ENCODE peak calls at places on chromosomes 16 and 17, in five cellular contexts. S, B, J, C and F are unnamed samples.

GRCh38 chr16:47008174-47008573 is 34.7 kb upstream of the DNAJA2 start:
- DNase-seq in S (peak; percentile 25), B (no peak), J (no peak), C (no peak), F (no peak)

GRCh38 chr16:50517450-50518252 is 30.5 kb upstream of the NKD1 start:
- DNase-seq in S (no peak), B (peak; percentile 12), J (no peak), C (no peak), F (no peak)

GRCh38 chr16:86942469-86943175 is 364.3 kb downstream of the FOXL1 start:
- DNase-seq in S (no peak), B (no peak), J (no peak), C (peak; percentile 87), F (no peak)

GRCh38 chr16:27959914-27960313 is 103.6 kb downstream of the GSG1L start:
- DNase-seq in S (no peak), B (no peak), J (no peak), C (no peak), F (no peak)

GRCh38 chr17:5122586-5123342 is 6.9 kb downstream of the USP6 start:
- DNase-seq in S (no peak), B (peak; percentile 70), J (peak; percentile 23), C (peak; percentile 15), F (peak; percentile 47)

GRCh38 chr17:75130632-75131277 is 787 bp downstream of the NT5C start:
- DNase-seq in S (peak; percentile 58), B (peak; percentile 86), J (no peak), C (peak; percentile 81), F (peak; percentile 91)

GRCh38 chr17:1089915-1090314 is 89.9 kb downstream of the ABR start:
- DNase-seq in S (no peak), B (no peak), J (no peak), C (no peak), F (no peak)

GRCh38 chr16:13390093-13390985 is 488.9 kb downstream of the SHISA9 start:
- DNase-seq in S (no peak), B (no peak), J (no peak), C (no peak), F (peak; percentile 54)

GRCh38 chr17:67434061-67434525 is 57.0 kb downstream of the PITPNC1 start:
- DNase-seq in S (no peak), B (no peak), J (no peak), C (no peak), F (peak; percentile 24)

GRCh38 chr16:77213542-77214108 is 14.4 kb downstream of the SYCE1L start:
- DNase-seq in S (peak; percentile 86), B (no peak), J (no peak), C (peak; percentile 89), F (no peak)

GRCh38 chr16:70390774-70391173 is 44.1 kb downstream of the DDX19A start:
- DNase-seq in S (no peak), B (no peak), J (no peak), C (no peak), F (no peak)

GRCh38 chr17:16880843-16881230 is 91.1 kb downstream of the TNFRSF13B start:
- DNase-seq in S (no peak), B (peak; percentile 22), J (no peak), C (no peak), F (no peak)

GRCh38 chr16:4081035-4081434 is 35.2 kb downstream of the ADCY9 start:
- DNase-seq in S (no peak), B (no peak), J (no peak), C (no peak), F (peak; percentile 26)

GRCh38 chr17:41965694-41966375 is 760 bp upstream of the CNP start:
- DNase-seq in S (peak; percentile 38), B (peak; percentile 97), J (peak; percentile 50), C (peak; percentile 68), F (peak; percentile 95)

GRCh38 chr17:4766199-4766598 is 5.5 kb upstream of the TM4SF5 start:
- DNase-seq in S (no peak), B (no peak), J (no peak), C (no peak), F (no peak)

GRCh38 chr17:39566092-39566491 is 41.6 kb downstream of the NEUROD2 start:
- DNase-seq in S (no peak), B (no peak), J (no peak), C (no peak), F (no peak)

GRCh38 chr16:81570189-81570846 is 125.7 kb downstream of the CMIP start:
- DNase-seq in S (no peak), B (no peak), J (no peak), C (no peak), F (no peak)

GRCh38 chr17:43626066-43626465 is 35.7 kb downstream of the MEOX1 start:
- DNase-seq in S (no peak), B (no peak), J (no peak), C (no peak), F (no peak)

GRCh38 chr17:681738-682137 is 32.9 kb downstream of the VPS53 start:
- DNase-seq in S (peak; percentile 87), B (no peak), J (peak; percentile 27), C (peak; percentile 30), F (peak; percentile 56)

GRCh38 chr16:80583466-80583865 is 42.7 kb downstream of the DYNLRB2 start:
- DNase-seq in S (peak; percentile 59), B (no peak), J (no peak), C (no peak), F (no peak)

GRCh38 chr17:10193632-10194031 is 4.8 kb downstream of the GAS7 start:
- DNase-seq in S (no peak), B (no peak), J (no peak), C (no peak), F (no peak)

GRCh38 chr16:70614208-70614951 is 32.0 kb upstream of the IL34 start:
- DNase-seq in S (no peak), B (peak; percentile 48), J (no peak), C (no peak), F (no peak)

GRCh38 chr16:64858076-64858475 is 263.8 kb downstream of the CDH11 start:
- DNase-seq in S (peak; percentile 78), B (no peak), J (no peak), C (no peak), F (no peak)

GRCh38 chr17:43477832-43478634 is 5.7 kb upstream of the DHX8 start:
- DNase-seq in S (no peak), B (no peak), J (no peak), C (no peak), F (no peak)

GRCh38 chr16:11312718-11313492 is 31.8 kb upstream of the PRM1 start:
- DNase-seq in S (peak; percentile 78), B (peak; percentile 74), J (no peak), C (peak; percentile 60), F (peak; percentile 86)

GRCh38 chr17:57669671-57670529 is 75.2 kb downstream of the CCDC182 start:
- DNase-seq in S (no peak), B (peak; percentile 20), J (no peak), C (no peak), F (no peak)

GRCh38 chr17:40099627-40100418 is 566 bp downstream of the NR1D1 start:
- DNase-seq in S (no peak), B (no peak), J (no peak), C (no peak), F (no peak)

GRCh38 chr17:6491071-6491700 is 46.9 kb downstream of the PIMREG start:
- DNase-seq in S (no peak), B (peak; percentile 74), J (no peak), C (no peak), F (no peak)
- H2BK15ac ChIP-seq in S (no peak overlapping the region), B (no peak overlapping the region), J (no peak overlapping the region), C (no peak overlapping the region), F (no peak overlapping the region)

DNA sequence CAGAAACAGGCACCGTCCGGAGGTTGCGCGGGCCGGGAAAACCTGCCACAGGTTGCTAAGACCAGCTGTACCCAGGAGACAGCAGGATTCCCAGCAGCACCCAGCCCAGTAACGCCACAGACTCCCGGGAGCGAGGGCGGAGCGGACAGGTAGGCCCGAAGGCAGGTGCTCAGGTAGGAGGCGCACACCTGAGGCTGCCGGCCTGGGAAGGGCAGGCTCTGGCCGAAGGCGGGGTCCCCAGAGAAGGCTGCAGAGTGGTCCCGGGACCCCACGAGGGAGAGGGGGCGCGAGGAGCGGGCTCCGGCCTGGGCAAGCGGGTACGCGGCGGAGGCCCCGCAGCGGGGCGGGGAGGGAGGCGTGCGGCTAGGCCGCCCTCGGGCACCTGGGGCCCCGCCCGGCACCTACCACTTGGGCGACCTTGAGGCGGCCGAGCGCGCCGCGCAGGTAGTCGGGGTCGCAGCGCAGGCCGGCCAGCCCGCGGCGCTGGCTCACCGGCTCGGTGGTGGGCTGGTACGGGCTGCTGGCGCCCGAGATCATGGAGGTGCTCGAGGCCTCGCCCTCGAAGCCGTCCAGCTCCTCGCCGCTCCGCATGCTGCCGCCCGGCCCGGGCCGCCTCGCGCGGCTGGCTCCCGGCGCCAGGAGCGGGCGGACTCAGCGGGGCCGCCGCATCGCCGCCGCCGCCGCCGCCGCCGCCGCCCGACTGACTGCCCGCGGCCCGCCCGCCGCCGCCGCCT is 441 bp downstream of the CMTM4 start:
- DNase-seq in S (no peak), B (peak; percentile 68), J (peak; percentile 6), C (no peak), F (peak; percentile 48)
- H2BK120ac ChIP-seq in S (no peak overlapping the region), B (no peak overlapping the region), J (no peak overlapping the region), C (peak overlapping the region; percentile 49), F (no peak overlapping the region)

DNA sequence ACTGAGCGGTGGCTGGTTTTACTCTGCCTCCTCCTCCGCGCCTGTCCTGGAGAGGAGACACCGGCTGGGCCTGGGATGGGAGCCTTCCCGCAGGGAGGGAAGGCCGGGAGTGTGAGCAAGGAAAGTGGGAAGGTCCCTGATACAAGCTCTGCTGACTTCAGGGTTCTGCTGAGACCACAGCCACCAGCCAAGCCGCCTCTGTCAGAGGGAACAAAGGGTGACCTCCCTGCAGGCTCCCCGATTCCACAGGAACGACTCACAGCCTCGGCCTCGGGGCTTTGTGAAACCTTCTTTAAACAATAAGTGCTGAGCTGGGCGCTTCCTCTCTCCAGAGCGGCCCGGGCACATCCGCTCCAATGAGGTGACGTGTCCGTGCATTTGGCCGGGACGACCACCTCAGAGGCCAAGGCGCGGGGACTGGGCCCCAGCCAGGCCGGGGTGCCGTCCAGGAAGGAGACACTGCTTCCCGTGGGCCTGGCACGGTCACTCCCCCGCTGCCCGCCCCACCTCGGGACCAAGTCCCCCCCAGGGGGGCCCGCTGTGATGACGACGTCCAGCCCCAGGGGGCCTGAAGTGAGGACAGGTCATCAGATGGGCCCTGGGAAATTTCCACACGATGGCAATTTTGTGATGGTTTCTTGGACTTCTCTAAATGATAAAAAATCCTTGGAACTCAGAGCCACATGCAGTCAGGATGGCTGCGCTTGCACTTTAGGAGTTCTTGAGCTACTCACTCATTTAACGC is 11.8 kb upstream of the CIBAR2 start:
- DNase-seq in S (peak; percentile 87), B (peak; percentile 58), J (no peak), C (peak; percentile 83), F (peak; percentile 76)
- H2BK15ac ChIP-seq in S (peak overlapping the region; percentile 78), B (no peak overlapping the region), J (no peak overlapping the region), C (peak overlapping the region; percentile 85), F (no peak overlapping the region)

GRCh38 chr16:88440111-88440510 is 13.0 kb upstream of the ZFPM1 start:
- DNase-seq in S (no peak), B (no peak), J (no peak), C (no peak), F (no peak)
- H2BK120ac ChIP-seq in S (no peak overlapping the region), B (no peak overlapping the region), J (no peak overlapping the region), C (no peak overlapping the region), F (no peak overlapping the region)